ENCODE peak calls at places on chromosomes 5 and 9, in eight cellular contexts. One of them, this sample, is unnamed.

GRCh38 chr9:91197232-91198181 is 164.2 kb downstream of the AUH start:
- DNase-seq in amniotic stem cell: peak; percentile 35
- DNase-seq in endothelial cell: no peak
- DNase-seq in upper lobe of right lung: no peak
- DNase-seq in choroid plexus epithelial cell: peak; percentile 98
- DNase-seq in activated T-cell treated with anti-CD3 and anti-CD28 coated beads for 1 hour: no peak
- DNase-seq in SK-N-SH: no peak
- DNase-seq in stromal cell of bone marrow: peak; percentile 97
- DNase-seq in this sample: peak; percentile 48

GRCh38 chr9:124373851-124374250 is 41.4 kb downstream of the PSMB7 start:
- DNase-seq in activated T-cell treated with anti-CD3 and anti-CD28 coated beads for 1 hour: no peak
- DNase-seq in SK-N-SH: no peak
- DNase-seq in upper lobe of right lung: no peak
- DNase-seq in stromal cell of bone marrow: no peak
- DNase-seq in choroid plexus epithelial cell: no peak
- DNase-seq in amniotic stem cell: no peak
- DNase-seq in endothelial cell: no peak
- DNase-seq in this sample: no peak

GRCh38 chr5:168649306-168649705 is 70.1 kb upstream of the PANK3 start:
- DNase-seq in SK-N-SH: no peak
- DNase-seq in choroid plexus epithelial cell: no peak
- DNase-seq in activated T-cell treated with anti-CD3 and anti-CD28 coated beads for 1 hour: no peak
- DNase-seq in stromal cell of bone marrow: no peak
- DNase-seq in upper lobe of right lung: no peak
- DNase-seq in endothelial cell: no peak
- DNase-seq in amniotic stem cell: no peak
- DNase-seq in this sample: no peak

GRCh38 chr9:34961574-34962480 is 3.7 kb downstream of the PHF24 start:
- DNase-seq in choroid plexus epithelial cell: peak; percentile 70
- DNase-seq in amniotic stem cell: no peak
- DNase-seq in stromal cell of bone marrow: peak; percentile 14
- DNase-seq in activated T-cell treated with anti-CD3 and anti-CD28 coated beads for 1 hour: no peak
- DNase-seq in SK-N-SH: no peak
- DNase-seq in endothelial cell: no peak
- DNase-seq in upper lobe of right lung: no peak
- DNase-seq in this sample: no peak

GRCh38 chr5:172114875-172115422 is 73.1 kb downstream of the STK10 start:
- DNase-seq in activated T-cell treated with anti-CD3 and anti-CD28 coated beads for 1 hour: peak; percentile 44
- DNase-seq in choroid plexus epithelial cell: no peak
- DNase-seq in stromal cell of bone marrow: no peak
- DNase-seq in endothelial cell: no peak
- DNase-seq in SK-N-SH: no peak
- DNase-seq in upper lobe of right lung: peak; percentile 86
- DNase-seq in amniotic stem cell: no peak
- DNase-seq in this sample: no peak

GRCh38 chr9:112308576-112308975 is 24.8 kb downstream of the PTBP3 start:
- DNase-seq in endothelial cell: no peak
- DNase-seq in choroid plexus epithelial cell: no peak
- DNase-seq in activated T-cell treated with anti-CD3 and anti-CD28 coated beads for 1 hour: no peak
- DNase-seq in SK-N-SH: no peak
- DNase-seq in stromal cell of bone marrow: no peak
- DNase-seq in amniotic stem cell: no peak
- DNase-seq in upper lobe of right lung: no peak
- DNase-seq in this sample: no peak

GRCh38 chr9:99457981-99458380 is 235.9 kb downstream of the SEC61B start:
- DNase-seq in endothelial cell: no peak
- DNase-seq in activated T-cell treated with anti-CD3 and anti-CD28 coated beads for 1 hour: no peak
- DNase-seq in choroid plexus epithelial cell: no peak
- DNase-seq in stromal cell of bone marrow: no peak
- DNase-seq in SK-N-SH: no peak
- DNase-seq in amniotic stem cell: no peak
- DNase-seq in upper lobe of right lung: no peak
- DNase-seq in this sample: no peak

GRCh38 chr5:52738095-52738506 is 49.6 kb upstream of the ITGA1 start:
- DNase-seq in upper lobe of right lung: no peak
- DNase-seq in amniotic stem cell: no peak
- DNase-seq in activated T-cell treated with anti-CD3 and anti-CD28 coated beads for 1 hour: no peak
- DNase-seq in endothelial cell: no peak
- DNase-seq in SK-N-SH: no peak
- DNase-seq in stromal cell of bone marrow: no peak
- DNase-seq in choroid plexus epithelial cell: peak; percentile 78
- DNase-seq in this sample: no peak

GRCh38 chr9:95182854-95183563 is 134.5 kb downstream of the FANCC start:
- DNase-seq in SK-N-SH: no peak
- DNase-seq in choroid plexus epithelial cell: peak; percentile 77
- DNase-seq in activated T-cell treated with anti-CD3 and anti-CD28 coated beads for 1 hour: no peak
- DNase-seq in endothelial cell: peak; percentile 33
- DNase-seq in amniotic stem cell: no peak
- DNase-seq in stromal cell of bone marrow: no peak
- DNase-seq in upper lobe of right lung: no peak
- DNase-seq in this sample: no peak

GRCh38 chr9:4604678-4605095 is 57.4 kb upstream of the PLPP6 start:
- DNase-seq in choroid plexus epithelial cell: peak; percentile 81
- DNase-seq in endothelial cell: peak; percentile 70
- DNase-seq in upper lobe of right lung: no peak
- DNase-seq in activated T-cell treated with anti-CD3 and anti-CD28 coated beads for 1 hour: peak; percentile 52
- DNase-seq in stromal cell of bone marrow: peak; percentile 58
- DNase-seq in SK-N-SH: peak; percentile 68
- DNase-seq in amniotic stem cell: peak; percentile 29
- DNase-seq in this sample: peak; percentile 60

GRCh38 chr5:103849934-103850333 is 287.3 kb upstream of the NUDT12 start:
- DNase-seq in stromal cell of bone marrow: peak; percentile 86
- DNase-seq in endothelial cell: no peak
- DNase-seq in SK-N-SH: no peak
- DNase-seq in choroid plexus epithelial cell: peak; percentile 94
- DNase-seq in activated T-cell treated with anti-CD3 and anti-CD28 coated beads for 1 hour: no peak
- DNase-seq in upper lobe of right lung: no peak
- DNase-seq in amniotic stem cell: peak; percentile 88
- DNase-seq in this sample: peak; percentile 31